ENCODE peak calls at places on chromosome 11, in seven cellular contexts. One of them, this sample, is unnamed.

GRCh38 chr11:115067471-115067870 is 389.1 kb downstream of the NXPE2 start:
- DNase-seq in GM12878: no peak
- DNase-seq in H1: no peak
- DNase-seq in K562: no peak
- DNase-seq in SK-N-SH: no peak
- DNase-seq in GM12892: no peak
- DNase-seq in HepG2: no peak
- DNase-seq in this sample: no peak

GRCh38 chr11:102794382-102794781 is 3.6 kb downstream of the MMP1 start:
- DNase-seq in GM12878: no peak
- DNase-seq in HepG2: peak; percentile 44
- DNase-seq in GM12892: no peak
- DNase-seq in K562: peak; percentile 22
- DNase-seq in H1: peak; percentile 58
- DNase-seq in SK-N-SH: peak; percentile 15
- DNase-seq in this sample: peak; percentile 5

GRCh38 chr11:88175004-88175706 is at the start of gene RAB38:
- DNase-seq in GM12878: no peak
- DNase-seq in SK-N-SH: peak; percentile 6
- DNase-seq in K562: peak; percentile 27
- DNase-seq in HepG2: no peak
- DNase-seq in H1: peak; percentile 81
- DNase-seq in GM12892: no peak
- DNase-seq in this sample: no peak

GRCh38 chr11:113773092-113773415 is 438 bp downstream of the ZW10 start:
- DNase-seq in GM12878: no peak
- DNase-seq in K562: peak; percentile 40
- DNase-seq in HepG2: peak; percentile 6
- DNase-seq in H1: no peak
- DNase-seq in SK-N-SH: no peak
- DNase-seq in GM12892: no peak
- DNase-seq in this sample: no peak

GRCh38 chr11:123241874-123242538 is 47.0 kb upstream of the CLMP start:
- DNase-seq in GM12878: no peak
- DNase-seq in K562: no peak
- DNase-seq in HepG2: no peak
- DNase-seq in GM12892: no peak
- DNase-seq in H1: no peak
- DNase-seq in SK-N-SH: no peak
- DNase-seq in this sample: no peak

GRCh38 chr11:74367881-74368280 is 30.4 kb downstream of the PGM2L1 start:
- DNase-seq in H1: no peak
- DNase-seq in K562: no peak
- DNase-seq in GM12892: no peak
- DNase-seq in GM12878: no peak
- DNase-seq in HepG2: no peak
- DNase-seq in SK-N-SH: no peak
- DNase-seq in this sample: no peak

GRCh38 chr11:132072880-132073213 is 702.4 kb downstream of the NTM start:
- DNase-seq in GM12878: no peak
- DNase-seq in K562: no peak
- DNase-seq in HepG2: no peak
- DNase-seq in SK-N-SH: no peak
- DNase-seq in H1: no peak
- DNase-seq in GM12892: no peak
- DNase-seq in this sample: no peak

GRCh38 chr11:99268895-99269294 is 248.1 kb downstream of the CNTN5 start:
- DNase-seq in SK-N-SH: no peak
- DNase-seq in GM12878: no peak
- DNase-seq in H1: no peak
- DNase-seq in HepG2: no peak
- DNase-seq in K562: no peak
- DNase-seq in GM12892: no peak
- DNase-seq in this sample: no peak

GRCh38 chr11:60970369-60970774 is 1.1 kb upstream of the CD6 start:
- DNase-seq in GM12892: peak; percentile 64
- DNase-seq in GM12878: no peak
- DNase-seq in HepG2: peak; percentile 16
- DNase-seq in SK-N-SH: peak; percentile 73
- DNase-seq in K562: peak; percentile 70
- DNase-seq in H1: peak; percentile 86
- DNase-seq in this sample: peak; percentile 58

GRCh38 chr11:33296695-33297094 is 39.5 kb downstream of the HIPK3 start:
- DNase-seq in K562: no peak
- DNase-seq in SK-N-SH: no peak
- DNase-seq in GM12878: no peak
- DNase-seq in GM12892: no peak
- DNase-seq in HepG2: no peak
- DNase-seq in H1: no peak
- DNase-seq in this sample: no peak
- TF ChIP-seq TAF1 in K562: no peak
- TF ChIP-seq TAF1 in SK-N-SH: no peak
- TF ChIP-seq TAF1 in GM12878: no peak
- TF ChIP-seq TAF1 in GM12892: no peak
- TF ChIP-seq TAF1 in HepG2: no peak
- TF ChIP-seq TAF1 in H1: no peak
- TF ChIP-seq TAF1 in this sample: no peak

DNA sequence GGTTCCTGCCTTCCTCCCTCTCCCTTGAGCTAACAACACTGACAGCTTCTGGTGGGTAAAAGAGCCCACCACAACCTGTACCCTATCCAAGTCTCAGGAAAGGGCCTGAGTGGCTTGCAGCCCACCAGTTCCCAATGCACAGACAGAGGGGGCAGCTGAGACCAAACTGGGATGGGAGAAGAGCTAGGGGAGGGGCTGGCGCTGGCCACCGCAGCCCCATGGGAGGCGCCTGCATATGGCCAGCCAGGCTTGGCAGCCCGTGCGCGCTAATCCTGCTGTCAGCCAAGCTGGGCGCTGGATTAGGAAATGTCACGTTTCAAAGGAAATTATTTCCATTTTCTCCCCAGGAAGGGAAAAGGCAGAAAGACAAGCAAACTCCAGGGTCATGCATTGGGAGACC is 236.8 kb downstream of the BUD13 start:
- DNase-seq in H1: no peak
- DNase-seq in SK-N-SH: no peak
- DNase-seq in GM12878: no peak
- DNase-seq in K562: no peak
- DNase-seq in HepG2: no peak
- DNase-seq in GM12892: no peak
- DNase-seq in this sample: no peak
- TF ChIP-seq TAF1 in H1: no peak
- TF ChIP-seq TAF1 in SK-N-SH: no peak
- TF ChIP-seq TAF1 in GM12878: no peak
- TF ChIP-seq TAF1 in K562: no peak
- TF ChIP-seq TAF1 in HepG2: no peak
- TF ChIP-seq TAF1 in GM12892: no peak
- TF ChIP-seq TAF1 in this sample: no peak

DNA sequence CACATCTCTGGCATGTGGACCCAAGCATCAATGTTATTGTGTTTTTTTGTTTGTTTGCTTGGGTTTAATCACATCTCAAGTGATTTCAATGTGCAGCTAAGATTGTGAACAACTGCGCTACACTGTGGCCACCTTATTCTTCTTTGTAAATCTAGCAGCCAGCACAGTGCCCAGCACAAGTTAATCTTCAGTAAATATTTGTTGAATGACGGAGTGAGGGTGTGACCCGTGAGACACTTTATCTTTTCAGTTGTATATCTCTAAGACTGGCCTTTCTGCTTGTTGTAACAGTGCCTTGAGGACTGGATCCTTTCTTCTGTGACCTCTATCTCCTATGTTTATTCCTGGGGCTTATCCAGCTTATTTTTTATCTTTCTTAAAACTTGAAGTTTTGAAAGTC is 21.4 kb upstream of the AMOTL1 start:
- DNase-seq in SK-N-SH: no peak
- DNase-seq in GM12878: no peak
- DNase-seq in K562: no peak
- DNase-seq in GM12892: no peak
- DNase-seq in HepG2: no peak
- DNase-seq in H1: no peak
- DNase-seq in this sample: no peak
- TF ChIP-seq TAF1 in SK-N-SH: no peak
- TF ChIP-seq TAF1 in GM12878: no peak
- TF ChIP-seq TAF1 in K562: no peak
- TF ChIP-seq TAF1 in GM12892: no peak
- TF ChIP-seq TAF1 in HepG2: no peak
- TF ChIP-seq TAF1 in H1: no peak
- TF ChIP-seq TAF1 in this sample: no peak

DNA sequence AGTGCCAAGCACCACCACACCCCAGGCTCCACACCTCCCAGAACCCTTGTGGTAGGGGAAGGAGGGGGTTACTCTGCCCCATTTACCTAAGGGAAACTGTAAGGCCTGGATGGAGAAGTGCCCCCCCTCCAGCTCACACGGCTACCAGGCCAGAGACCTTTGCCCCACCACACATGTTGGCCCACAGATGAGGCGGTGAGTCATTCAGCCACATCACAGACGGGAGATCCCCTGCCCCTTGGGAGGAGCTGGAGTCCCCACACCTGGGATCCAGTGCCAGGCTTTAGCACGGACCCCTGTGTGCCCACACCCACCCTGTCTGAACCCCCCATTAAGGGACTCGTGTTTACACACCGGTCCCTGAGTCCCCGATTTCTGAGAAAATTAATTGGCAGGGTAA is 24.9 kb downstream of the CDKN1C start:
- DNase-seq in HepG2: peak; percentile 57
- DNase-seq in SK-N-SH: no peak
- DNase-seq in GM12892: no peak
- DNase-seq in H1: no peak
- DNase-seq in GM12878: peak; percentile 11
- DNase-seq in K562: no peak
- DNase-seq in this sample: no peak
- TF ChIP-seq TAF1 in HepG2: no peak
- TF ChIP-seq TAF1 in SK-N-SH: no peak
- TF ChIP-seq TAF1 in GM12892: no peak
- TF ChIP-seq TAF1 in H1: no peak
- TF ChIP-seq TAF1 in GM12878: no peak
- TF ChIP-seq TAF1 in K562: no peak
- TF ChIP-seq TAF1 in this sample: no peak

This sample was measured in GM12891.